ENCODE peak calls at places on chromosome X, in eight cellular contexts. U is SHP77, T is myocyte, G is GM18507, C is HS-5, D is fibroblast of mammary gland, J is psoas muscle, H is nephron progenitor cell. S is an unnamed sample.

GRCh38 chrX:141936080-141936479 is 32.4 kb downstream of the MAGEC1 start:
- DNase-seq in G (no peak), T (peak), J (no peak), H (no peak), C (no peak), U (no peak), D (no peak), S (no peak)

GRCh38 chrX:2614911-2615310 is 76.2 kb upstream of the CD99 start:
- DNase-seq in J (no peak), H (no peak), G (no peak), U (no peak), C (peak), D (peak), T (peak), S (peak)

GRCh38 chrX:46704767-46705386 is 54.0 kb downstream of the SLC9A7 start:
- DNase-seq in T (no peak), G (peak), C (no peak), J (no peak), H (no peak), U (no peak), D (peak), S (no peak)

GRCh38 chrX:149950681-149951080 is 12.4 kb upstream of the EOLA2 start:
- DNase-seq in C (no peak), U (peak), D (peak), J (no peak), G (no peak), H (no peak), T (peak), S (peak)

GRCh38 chrX:53093177-53093655 is 726 bp upstream of the KANTR start:
- DNase-seq in U (peak), C (peak), D (peak), T (peak), J (peak), G (peak), H (peak), S (peak)

GRCh38 chrX:41381685-41382084 is 47.7 kb downstream of the DDX3X start:
- DNase-seq in H (no peak), D (peak), J (peak), C (peak), U (no peak), T (peak), G (no peak), S (peak)

GRCh38 chrX:153349952-153350351 is 16.0 kb downstream of the ZNF275 start:
- DNase-seq in C (no peak), G (no peak), T (no peak), U (no peak), D (peak), H (no peak), J (no peak), S (no peak)

GRCh38 chrX:155263854-155264628 is at the start of gene RAB39B:
- DNase-seq in J (peak), T (peak), U (peak), G (peak), C (peak), H (peak), D (peak), S (peak)

GRCh38 chrX:386768-387575 is at the start of gene PPP2R3B:
- DNase-seq in T (peak), C (peak), G (peak), H (peak), J (peak), U (no peak), D (peak), S (peak)

GRCh38 chrX:76253432-76253831 is 80.6 kb downstream of the PBDC1 start:
- DNase-seq in G (peak), U (peak), T (peak), J (no peak), D (peak), H (peak), C (no peak), S (peak)

GRCh38 chrX:118973389-118974087 is 880 bp upstream of the LONRF3 start:
- DNase-seq in T (no peak), U (no peak), J (peak), D (no peak), G (no peak), C (no peak), H (peak), S (no peak)

GRCh38 chrX:98405376-98405775 is 1521.7 kb downstream of the RPA4 start:
- DNase-seq in T (no peak), U (no peak), G (no peak), D (no peak), J (no peak), C (no peak), H (no peak), S (no peak)

GRCh38 chrX:108437789-108438623 is at the start of gene COL4A6:
- DNase-seq in C (no peak), D (no peak), U (no peak), J (no peak), T (no peak), G (no peak), H (peak), S (no peak)

GRCh38 chrX:70301716-70302115 is 11.8 kb downstream of the KIF4A start:
- DNase-seq in H (no peak), U (no peak), C (no peak), G (no peak), J (no peak), D (peak), T (peak), S (no peak)

GRCh38 chrX:2583194-2584162 is 82.7 kb upstream of the DHRSX start:
- DNase-seq in J (no peak), U (no peak), T (no peak), C (no peak), H (no peak), G (no peak), D (no peak), S (no peak)

GRCh38 chrX:121579016-121579760 is 531.8 kb downstream of the GLUD2 start:
- DNase-seq in T (no peak), U (peak), H (peak), C (no peak), J (no peak), G (no peak), D (peak), S (peak)

GRCh38 chrX:18649498-18649951 is 22.4 kb downstream of the RS1 start:
- DNase-seq in H (peak), G (no peak), U (no peak), D (no peak), J (no peak), T (no peak), C (no peak), S (no peak)

GRCh38 chrX:108217877-108218276 is 126.3 kb downstream of the ATG4A start:
- DNase-seq in U (no peak), G (no peak), H (no peak), C (no peak), D (no peak), J (peak), T (peak), S (no peak)

GRCh38 chrX:21972721-21973120 is 32.2 kb downstream of the SMS start:
- DNase-seq in H (no peak), T (peak), U (no peak), D (peak), C (peak), G (no peak), J (no peak), S (peak)

GRCh38 chrX:9416562-9417319 is 48.1 kb upstream of the TBL1X start:
- DNase-seq in U (no peak), T (peak), J (no peak), G (no peak), D (peak), H (no peak), C (no peak), S (peak)

S was measured in trophoblast cell.